ENCODE peak calls at places on chromosomes 7 and 10, in four cellular contexts. T is GM20000, G is nephron progenitor cell, E is astrocyte of the spinal cord. Z is an unnamed sample.

GRCh38 chr7:139773372-139773771 is 4.4 kb downstream of the HIPK2 start:
- DNase-seq in E (no peak), G (no peak), T (peak; percentile 49), Z (no peak)

GRCh38 chr10:71713135-71714040 is 6.2 kb downstream of the C10orf105 start:
- DNase-seq in G (no peak), E (peak; percentile 43), T (no peak), Z (no peak)

GRCh38 chr7:41984888-41985287 is 252.1 kb downstream of the GLI3 start:
- DNase-seq in T (no peak), G (no peak), E (peak; percentile 66), Z (no peak)

GRCh38 chr7:27950123-27950522 is 210.2 kb downstream of the TAX1BP1 start:
- DNase-seq in G (no peak), E (no peak), T (no peak), Z (no peak)

GRCh38 chr10:71072146-71072819 is 140.1 kb upstream of the UNC5B start:
- DNase-seq in E (no peak), G (no peak), T (no peak), Z (no peak)

GRCh38 chr10:120460776-120461175 is 3.7 kb downstream of the PLPP4 start:
- DNase-seq in G (no peak), T (no peak), E (peak; percentile 98), Z (no peak)

GRCh38 chr10:112689327-112689726 is 242.3 kb downstream of the VTI1A start:
- DNase-seq in T (no peak), G (peak; percentile 41), E (no peak), Z (no peak)

GRCh38 chr7:155869784-155870076 is 57.5 kb upstream of the SHH start:
- DNase-seq in T (no peak), E (no peak), G (no peak), Z (no peak)

GRCh38 chr10:122407375-122408125 is 33.0 kb downstream of the PLEKHA1 start:
- DNase-seq in E (no peak), G (no peak), T (no peak), Z (no peak)

GRCh38 chr7:99024066-99024465 is 119.8 kb downstream of the SMURF1 start:
- DNase-seq in G (no peak), T (no peak), E (peak; percentile 12), Z (no peak)

GRCh38 chr7:126578338-126578737 is 674.4 kb downstream of the GRM8 start:
- DNase-seq in G (no peak), E (no peak), T (no peak), Z (no peak)

GRCh38 chr7:12703881-12704280 is 16.4 kb downstream of the ARL4A start:
- DNase-seq in T (no peak), G (no peak), E (peak; percentile 73), Z (no peak)

GRCh38 chr7:70545214-70545613 is 586.7 kb upstream of the GALNT17 start:
- DNase-seq in G (no peak), T (no peak), E (no peak), Z (no peak)

GRCh38 chr10:126663880-126664279 is 6.6 kb downstream of the C10orf90 start:
- DNase-seq in E (peak; percentile 78), G (no peak), T (no peak), Z (no peak)

GRCh38 chr10:24249829-24250415 is 41.0 kb downstream of the KIAA1217 start:
- DNase-seq in T (no peak), G (no peak), E (peak; percentile 54), Z (no peak)

GRCh38 chr7:85554294-85554877 is 367.5 kb upstream of the SEMA3D start:
- DNase-seq in G (peak; percentile 17), E (peak; percentile 80), T (peak; percentile 11), Z (no peak)

GRCh38 chr7:33854178-33854577 is 51.2 kb upstream of the BMPER start:
- DNase-seq in T (no peak), E (peak; percentile 84), G (no peak), Z (no peak)

GRCh38 chr10:126777726-126778125 is 107.2 kb upstream of the C10orf90 start:
- DNase-seq in E (no peak), T (no peak), G (no peak), Z (no peak)

GRCh38 chr10:36114141-36114540 is 472.0 kb upstream of the FZD8 start:
- DNase-seq in G (no peak), T (no peak), E (no peak), Z (no peak)

GRCh38 chr10:52755297-52756062 is 17.1 kb downstream of the MBL2 start:
- DNase-seq in T (no peak), E (peak; percentile 38), G (no peak), Z (no peak)

GRCh38 chr7:78523903-78524302 is 725.3 kb downstream of the PHTF2 start:
- DNase-seq in T (no peak), E (no peak), G (no peak), Z (no peak)

GRCh38 chr10:109115179-109115578 is 808.1 kb downstream of the XPNPEP1 start:
- DNase-seq in T (no peak), G (no peak), E (no peak), Z (no peak)

GRCh38 chr10:370222-370825 is 235.1 kb downstream of the ZMYND11 start:
- DNase-seq in E (peak; percentile 50), T (no peak), G (no peak), Z (no peak)

GRCh38 chr10:132131581-132132250 is 55.0 kb upstream of the DPYSL4 start:
- DNase-seq in E (no peak), T (no peak), G (no peak), Z (no peak)

GRCh38 chr7:151647006-151647405 is 127.3 kb upstream of the RHEB start:
- DNase-seq in E (no peak), T (no peak), G (no peak), Z (no peak)

GRCh38 chr10:73263948-73264347 is 11.5 kb upstream of the MRPS16 start:
- DNase-seq in G (no peak), E (peak; percentile 34), T (no peak), Z (no peak)

GRCh38 chr10:73906524-73907447 is 4.1 kb upstream of the PLAU start:
- DNase-seq in T (no peak), E (peak; percentile 99), G (peak; percentile 62), Z (no peak)

GRCh38 chr10:80518807-80519360 is 18.8 kb upstream of the SH2D4B start:
- DNase-seq in T (no peak), E (no peak), G (no peak), Z (no peak)

GRCh38 chr10:85177767-85178166 is 849.4 kb downstream of the CCSER2 start:
- DNase-seq in E (no peak), T (no peak), G (no peak), Z (no peak)

GRCh38 chr7:57203161-57203791 is 71.0 kb upstream of the ZNF479 start:
- DNase-seq in E (no peak), T (no peak), G (no peak), Z (no peak)

GRCh38 chr7:47982610-47983009 is 3.2 kb upstream of the HUS1 start:
- DNase-seq in T (no peak), G (no peak), E (no peak), Z (no peak)

GRCh38 chr7:74542558-74543117 is 88.9 kb downstream of the GTF2IRD1 start:
- DNase-seq in G (no peak), T (no peak), E (no peak), Z (no peak)

GRCh38 chr10:123677556-123677955 is 11.4 kb downstream of the GPR26 start:
- DNase-seq in T (no peak), G (no peak), E (no peak), Z (no peak)

GRCh38 chr10:98030093-98030821 is at the start of gene CRTAC1:
- DNase-seq in T (peak; percentile 43), E (peak; percentile 8), G (peak; percentile 90), Z (peak; percentile 80)

GRCh38 chr10:111079241-111079760 is 2.5 kb downstream of the ADRA2A start:
- DNase-seq in G (no peak), T (no peak), E (no peak), Z (no peak)

GRCh38 chr7:98303176-98303865 is 21.8 kb downstream of the BRI3 start:
- DNase-seq in E (no peak), G (no peak), T (no peak), Z (no peak)

GRCh38 chr7:24732646-24733413 is 24.4 kb downstream of the GSDME start:
- DNase-seq in E (peak; percentile 71), G (no peak), T (no peak), Z (no peak)

GRCh38 chr7:15463801-15464761 is 97.7 kb downstream of the AGMO start:
- DNase-seq in T (no peak), E (no peak), G (no peak), Z (no peak)

GRCh38 chr7:2729893-2730716 is 42.1 kb downstream of the AMZ1 start:
- DNase-seq in G (no peak), E (peak; percentile 60), T (no peak), Z (peak; percentile 44)

GRCh38 chr7:2730846-2731770 is 43.1 kb downstream of the AMZ1 start:
- DNase-seq in G (no peak), T (no peak), E (no peak), Z (peak; percentile 61)

GRCh38 chr7:2728309-2729042 is 40.5 kb downstream of the AMZ1 start:
- DNase-seq in G (no peak), E (no peak), T (no peak), Z (no peak)

GRCh38 chr7:2726316-2727018 is 38.5 kb downstream of the AMZ1 start:
- DNase-seq in E (no peak), G (no peak), T (no peak), Z (no peak)

GRCh38 chr7:2729043-2729892 is 41.3 kb downstream of the AMZ1 start:
- DNase-seq in E (peak; percentile 30), T (no peak), G (no peak), Z (no peak)
- TF ChIP-seq CTCF in E (peak; percentile 4), T (no peak), G (no peak), Z (no peak)

GRCh38 chr7:135510603-135511183 is 791 bp upstream of the CNOT4 start:
- DNase-seq in E (peak; percentile 35), G (no peak), T (peak; percentile 14), Z (no peak)
- TF ChIP-seq CTCF in E (peak; percentile 17), G (no peak), T (no peak), Z (no peak)

GRCh38 chr10:28632597-28632940 is 44.8 kb upstream of the BAMBI start:
- DNase-seq in E (no peak), T (no peak), G (no peak), Z (no peak)
- TF ChIP-seq CTCF in E (no peak), T (no peak), G (no peak), Z (no peak)

DNA sequence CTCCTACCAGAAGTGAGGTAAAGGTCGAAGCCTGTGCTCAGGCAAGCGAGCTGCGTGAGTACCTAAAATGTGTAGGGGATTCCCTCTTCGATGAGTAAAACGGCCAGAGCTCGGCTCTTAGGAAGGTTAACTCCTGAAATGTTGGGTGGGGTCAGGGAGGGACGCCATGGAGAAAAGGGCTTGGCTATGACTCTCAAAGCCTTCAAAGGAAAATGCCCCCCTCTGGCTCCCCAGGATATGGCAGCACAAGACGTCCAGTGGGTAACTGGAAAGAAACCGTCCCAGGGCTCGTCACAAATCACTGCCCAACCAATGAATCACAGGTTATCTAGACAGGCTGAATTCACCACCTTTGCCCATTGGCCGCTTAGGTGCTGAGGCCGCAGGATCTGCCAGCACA is 58.0 kb downstream of the CALML3 start:
- DNase-seq in G (no peak), E (no peak), T (no peak), Z (no peak)
- TF ChIP-seq CTCF in G (no peak), E (peak; percentile 5), T (no peak), Z (peak; percentile 44)